ENCODE peak calls at places on chromosomes 16 and 17, in eight cellular contexts. W is stimulated activated CD4-positive, alpha-beta T cell treated with anti-CD3 and anti-CD28 coated beads, Interleukin-4, amount 100 ng/mL, for 24 hours; U is lower lobe of right lung; Z is MM.1S; I is T-helper 17 cell; O is breast epithelium; Q is memory B cell; E is RWPE1. X is an unnamed sample.

GRCh38 chr17:18185832-18186231 is 2.2 kb downstream of the ALKBH5 start:
- DNase-seq in W (no peak), U (no peak), Z (no peak), I (no peak), O (no peak), Q (no peak), E (no peak), X (no peak)

GRCh38 chr16:35207059-35207999 is 1747.9 kb downstream of the TP53TG3F start:
- DNase-seq in W (no peak), U (no peak), Z (peak), I (no peak), O (no peak), Q (no peak), E (no peak), X (peak)

GRCh38 chr16:2852003-2852730 is 5.8 kb downstream of the PRSS22 start:
- DNase-seq in W (no peak), U (peak), Z (no peak), I (no peak), O (no peak), Q (no peak), E (no peak), X (peak)

GRCh38 chr16:80803341-80804060 is 897 bp downstream of the CDYL2 start:
- DNase-seq in W (peak), U (peak), Z (no peak), I (peak), O (no peak), Q (peak), E (peak), X (peak)

GRCh38 chr16:46711106-46711769 is 21.8 kb downstream of the ORC6 start:
- DNase-seq in W (no peak), U (no peak), Z (no peak), I (no peak), O (no peak), Q (no peak), E (no peak), X (peak)

GRCh38 chr17:81109957-81110356 is 55.4 kb upstream of the PVALEF start:
- DNase-seq in W (no peak), U (no peak), Z (no peak), I (no peak), O (no peak), Q (no peak), E (no peak), X (no peak)

GRCh38 chr17:4229627-4230026 is 34.2 kb downstream of the ANKFY1 start:
- DNase-seq in W (no peak), U (no peak), Z (no peak), I (no peak), O (no peak), Q (no peak), E (no peak), X (no peak)

GRCh38 chr17:48047113-48047740 is 932 bp upstream of the NFE2L1 start:
- DNase-seq in W (no peak), U (no peak), Z (peak), I (no peak), O (no peak), Q (no peak), E (no peak), X (no peak)

GRCh38 chr17:36977568-36977967 is 28.8 kb downstream of the AATF start:
- DNase-seq in W (no peak), U (no peak), Z (no peak), I (no peak), O (no peak), Q (no peak), E (no peak), X (no peak)

GRCh38 chr17:48064638-48065037 is 16.5 kb downstream of the NFE2L1 start:
- DNase-seq in W (no peak), U (no peak), Z (no peak), I (no peak), O (no peak), Q (no peak), E (no peak), X (no peak)

GRCh38 chr17:64084086-64084939 is 45.6 kb downstream of the ERN1 start:
- DNase-seq in W (no peak), U (peak), Z (peak), I (no peak), O (no peak), Q (no peak), E (no peak), X (no peak)

GRCh38 chr17:40884708-40885512 is at the start of gene KRT20:
- DNase-seq in W (no peak), U (no peak), Z (no peak), I (no peak), O (no peak), Q (no peak), E (peak), X (no peak)

GRCh38 chr16:84924339-84925091 is 86.8 kb downstream of the ZDHHC7 start:
- DNase-seq in W (no peak), U (no peak), Z (no peak), I (no peak), O (no peak), Q (no peak), E (no peak), X (no peak)

GRCh38 chr17:69335018-69335417 is 8.1 kb upstream of the ABCA5 start:
- DNase-seq in W (no peak), U (no peak), Z (peak), I (no peak), O (no peak), Q (no peak), E (peak), X (no peak)